ENCODE peak calls at places on chromosomes 12 and 14, in nine cellular contexts. One of them, this sample, is unnamed. For H3K36me3, the result is how much of the 10 kb centered on the place peaks cover.

GRCh38 chr12:57419495-57419894 is 11.3 kb downstream of the R3HDM2 start:
- DNase-seq in IMR-90: no peak
- DNase-seq in HepG2: no peak
- DNase-seq in Peyer's patch: no peak
- DNase-seq in stomach: no peak
- DNase-seq in HCT116: no peak
- DNase-seq in transverse colon: no peak
- DNase-seq in ovary: no peak
- DNase-seq in heart left ventricle: no peak
- DNase-seq in this sample: no peak

GRCh38 chr12:130162267-130162666 is at the start of gene FZD10:
- DNase-seq in ovary: peak
- DNase-seq in stomach: no peak
- DNase-seq in HCT116: no peak
- DNase-seq in heart left ventricle: peak
- DNase-seq in transverse colon: peak
- DNase-seq in IMR-90: no peak
- DNase-seq in Peyer's patch: no peak
- DNase-seq in HepG2: no peak
- DNase-seq in this sample: no peak

GRCh38 chr12:101356794-101357193 is 50.8 kb downstream of the ARL1 start:
- DNase-seq in heart left ventricle: no peak
- DNase-seq in stomach: no peak
- DNase-seq in IMR-90: no peak
- DNase-seq in ovary: no peak
- DNase-seq in transverse colon: no peak
- DNase-seq in Peyer's patch: no peak
- DNase-seq in HCT116: no peak
- DNase-seq in HepG2: no peak
- DNase-seq in this sample: no peak

GRCh38 chr14:55223364-55223763 is 32.0 kb upstream of the DLGAP5 start:
- DNase-seq in HCT116: no peak
- DNase-seq in HepG2: no peak
- DNase-seq in transverse colon: no peak
- DNase-seq in Peyer's patch: no peak
- DNase-seq in ovary: no peak
- DNase-seq in IMR-90: no peak
- DNase-seq in stomach: no peak
- DNase-seq in heart left ventricle: no peak
- DNase-seq in this sample: no peak

GRCh38 chr14:72608391-72609204 is 285.3 kb downstream of the DPF3 start:
- DNase-seq in HepG2: no peak
- DNase-seq in HCT116: peak
- DNase-seq in stomach: no peak
- DNase-seq in Peyer's patch: no peak
- DNase-seq in transverse colon: no peak
- DNase-seq in IMR-90: peak
- DNase-seq in heart left ventricle: no peak
- DNase-seq in ovary: no peak
- DNase-seq in this sample: no peak

GRCh38 chr12:102883204-102883799 is 33.7 kb downstream of the PAH start:
- DNase-seq in HepG2: peak
- DNase-seq in HCT116: peak
- DNase-seq in transverse colon: peak
- DNase-seq in heart left ventricle: no peak
- DNase-seq in ovary: peak
- DNase-seq in IMR-90: no peak
- DNase-seq in stomach: peak
- DNase-seq in Peyer's patch: peak
- DNase-seq in this sample: no peak

GRCh38 chr12:26434299-26434915 is 239.0 kb downstream of the SSPN start:
- DNase-seq in stomach: no peak
- DNase-seq in heart left ventricle: no peak
- DNase-seq in transverse colon: peak
- DNase-seq in Peyer's patch: peak
- DNase-seq in HepG2: peak
- DNase-seq in ovary: no peak
- DNase-seq in IMR-90: peak
- DNase-seq in HCT116: peak
- DNase-seq in this sample: no peak

GRCh38 chr12:12488296-12488695 is 74.4 kb downstream of the DUSP16 start:
- DNase-seq in stomach: no peak
- DNase-seq in HepG2: no peak
- DNase-seq in transverse colon: no peak
- DNase-seq in Peyer's patch: no peak
- DNase-seq in IMR-90: no peak
- DNase-seq in ovary: no peak
- DNase-seq in heart left ventricle: no peak
- DNase-seq in HCT116: no peak
- DNase-seq in this sample: no peak

GRCh38 chr12:101935769-101936741 is 58.7 kb downstream of the DRAM1 start:
- DNase-seq in IMR-90: peak
- DNase-seq in Peyer's patch: no peak
- DNase-seq in heart left ventricle: peak
- DNase-seq in transverse colon: peak
- DNase-seq in stomach: no peak
- DNase-seq in ovary: peak
- DNase-seq in HepG2: no peak
- DNase-seq in HCT116: no peak
- DNase-seq in this sample: peak

GRCh38 chr12:53974084-53975018 is at the start of gene HOTAIR:
- DNase-seq in HCT116: no peak
- DNase-seq in HepG2: no peak
- DNase-seq in transverse colon: no peak
- DNase-seq in Peyer's patch: no peak
- DNase-seq in heart left ventricle: no peak
- DNase-seq in IMR-90: no peak
- DNase-seq in stomach: no peak
- DNase-seq in ovary: no peak
- DNase-seq in this sample: no peak

GRCh38 chr12:25518512-25518911 is 34.6 kb downstream of the LMNTD1 start:
- DNase-seq in Peyer's patch: no peak
- DNase-seq in heart left ventricle: no peak
- DNase-seq in transverse colon: no peak
- DNase-seq in HepG2: no peak
- DNase-seq in IMR-90: peak
- DNase-seq in ovary: no peak
- DNase-seq in stomach: no peak
- DNase-seq in HCT116: no peak
- DNase-seq in this sample: no peak

GRCh38 chr12:57756406-57757341 is 1.8 kb downstream of the MARCHF9 start:
- DNase-seq in IMR-90: no peak
- DNase-seq in heart left ventricle: no peak
- DNase-seq in HepG2: no peak
- DNase-seq in transverse colon: peak
- DNase-seq in ovary: no peak
- DNase-seq in stomach: peak
- DNase-seq in Peyer's patch: peak
- DNase-seq in HCT116: no peak
- DNase-seq in this sample: peak

GRCh38 chr12:30928356-30929264 is 2.1 kb downstream of the TSPAN11 start:
- DNase-seq in heart left ventricle: peak
- DNase-seq in HepG2: no peak
- DNase-seq in transverse colon: no peak
- DNase-seq in ovary: no peak
- DNase-seq in HCT116: no peak
- DNase-seq in IMR-90: no peak
- DNase-seq in Peyer's patch: no peak
- DNase-seq in stomach: no peak
- DNase-seq in this sample: no peak

GRCh38 chr12:92722897-92723296 is 20.1 kb downstream of the PLEKHG7 start:
- DNase-seq in transverse colon: no peak
- DNase-seq in Peyer's patch: no peak
- DNase-seq in HepG2: no peak
- DNase-seq in ovary: no peak
- DNase-seq in HCT116: no peak
- DNase-seq in stomach: no peak
- DNase-seq in IMR-90: no peak
- DNase-seq in heart left ventricle: no peak
- DNase-seq in this sample: no peak

GRCh38 chr12:78305808-78306207 is 475.1 kb downstream of the NAV3 start:
- DNase-seq in transverse colon: no peak
- DNase-seq in stomach: no peak
- DNase-seq in IMR-90: no peak
- DNase-seq in Peyer's patch: no peak
- DNase-seq in ovary: no peak
- DNase-seq in HepG2: no peak
- DNase-seq in HCT116: no peak
- DNase-seq in heart left ventricle: no peak
- DNase-seq in this sample: no peak
- TF ChIP-seq POLR2A in transverse colon: no peak
- TF ChIP-seq POLR2A in stomach: no peak
- TF ChIP-seq POLR2A in IMR-90: no peak
- TF ChIP-seq POLR2A in Peyer's patch: no peak
- TF ChIP-seq POLR2A in ovary: no peak
- TF ChIP-seq POLR2A in HepG2: no peak
- TF ChIP-seq POLR2A in HCT116: no peak
- TF ChIP-seq POLR2A in heart left ventricle: no peak
- TF ChIP-seq POLR2A in this sample: no peak

DNA sequence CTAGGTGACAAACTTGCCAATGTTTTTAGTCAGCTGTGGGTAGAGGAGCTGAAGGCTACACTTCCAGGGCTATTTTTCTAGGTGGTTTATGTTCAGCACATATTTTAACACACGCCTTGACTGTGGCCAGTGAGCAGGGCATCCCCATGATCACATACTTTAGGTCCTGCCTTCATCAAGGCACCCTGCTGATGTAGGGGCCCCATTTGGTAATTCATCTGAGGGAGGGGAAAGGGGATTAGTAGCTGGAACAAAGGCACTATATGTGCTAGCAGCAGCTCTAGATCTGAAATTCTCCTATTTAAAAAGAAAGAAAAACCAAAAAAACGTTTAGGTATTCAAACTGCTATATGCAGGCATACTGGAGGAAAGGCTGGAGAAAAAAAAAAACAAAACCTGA is 14.5 kb downstream of the EGLN3 start:
- DNase-seq in transverse colon: no peak
- DNase-seq in IMR-90: no peak
- DNase-seq in ovary: no peak
- DNase-seq in HepG2: no peak
- DNase-seq in Peyer's patch: no peak
- DNase-seq in stomach: no peak
- DNase-seq in heart left ventricle: no peak
- DNase-seq in HCT116: no peak
- DNase-seq in this sample: no peak
- H3K27ac ChIP-seq in transverse colon: no peak
- H3K27ac ChIP-seq in IMR-90: no peak
- H3K27ac ChIP-seq in ovary: no peak
- H3K27ac ChIP-seq in HepG2: no peak
- H3K27ac ChIP-seq in Peyer's patch: no peak
- H3K27ac ChIP-seq in stomach: no peak
- H3K27ac ChIP-seq in heart left ventricle: peak
- H3K27ac ChIP-seq in HCT116: no peak
- H3K27ac ChIP-seq in this sample: peak

GRCh38 chr14:20388159-20388558 is 25.1 kb downstream of the TEP1 start:
- DNase-seq in transverse colon: no peak
- DNase-seq in HCT116: no peak
- DNase-seq in IMR-90: no peak
- DNase-seq in stomach: no peak
- DNase-seq in Peyer's patch: no peak
- DNase-seq in heart left ventricle: no peak
- DNase-seq in ovary: no peak
- DNase-seq in HepG2: no peak
- DNase-seq in this sample: no peak

GRCh38 chr14:20384886-20385285 is 28.4 kb downstream of the TEP1 start:
- DNase-seq in heart left ventricle: no peak
- DNase-seq in ovary: no peak
- DNase-seq in HCT116: no peak
- DNase-seq in stomach: no peak
- DNase-seq in IMR-90: no peak
- DNase-seq in transverse colon: no peak
- DNase-seq in HepG2: no peak
- DNase-seq in Peyer's patch: no peak
- DNase-seq in this sample: no peak

GRCh38 chr14:20387577-20387976 is 25.7 kb downstream of the TEP1 start:
- DNase-seq in HCT116: no peak
- DNase-seq in IMR-90: no peak
- DNase-seq in stomach: no peak
- DNase-seq in Peyer's patch: no peak
- DNase-seq in ovary: no peak
- DNase-seq in transverse colon: no peak
- DNase-seq in HepG2: no peak
- DNase-seq in heart left ventricle: no peak
- DNase-seq in this sample: no peak

GRCh38 chr14:20384321-20384720 is 29.0 kb downstream of the TEP1 start:
- DNase-seq in ovary: no peak
- DNase-seq in heart left ventricle: no peak
- DNase-seq in HepG2: no peak
- DNase-seq in stomach: no peak
- DNase-seq in Peyer's patch: no peak
- DNase-seq in transverse colon: no peak
- DNase-seq in IMR-90: no peak
- DNase-seq in HCT116: no peak
- DNase-seq in this sample: no peak

GRCh38 chr14:20386276-20386855 is 26.9 kb downstream of the TEP1 start:
- DNase-seq in heart left ventricle: no peak
- DNase-seq in ovary: no peak
- DNase-seq in stomach: no peak
- DNase-seq in transverse colon: no peak
- DNase-seq in Peyer's patch: no peak
- DNase-seq in IMR-90: no peak
- DNase-seq in HCT116: no peak
- DNase-seq in HepG2: no peak
- DNase-seq in this sample: no peak
- H3K36me3 ChIP-seq in heart left ventricle: half or more
- H3K36me3 ChIP-seq in ovary: under half
- H3K36me3 ChIP-seq in stomach: half or more
- H3K36me3 ChIP-seq in transverse colon: under half
- H3K36me3 ChIP-seq in Peyer's patch: under half
- H3K36me3 ChIP-seq in IMR-90: half or more
- H3K36me3 ChIP-seq in HCT116: under half
- H3K36me3 ChIP-seq in HepG2: half or more
- H3K36me3 ChIP-seq in this sample: half or more

GRCh38 chr12:65938807-65939206 is 114.5 kb downstream of the HMGA2 start:
- DNase-seq in HepG2: no peak
- DNase-seq in heart left ventricle: no peak
- DNase-seq in ovary: no peak
- DNase-seq in HCT116: no peak
- DNase-seq in Peyer's patch: no peak
- DNase-seq in IMR-90: no peak
- DNase-seq in stomach: no peak
- DNase-seq in transverse colon: no peak
- DNase-seq in this sample: no peak

GRCh38 chr12:65940744-65941143 is 116.5 kb downstream of the HMGA2 start:
- DNase-seq in ovary: no peak
- DNase-seq in HCT116: no peak
- DNase-seq in transverse colon: no peak
- DNase-seq in Peyer's patch: no peak
- DNase-seq in IMR-90: no peak
- DNase-seq in heart left ventricle: no peak
- DNase-seq in HepG2: no peak
- DNase-seq in stomach: no peak
- DNase-seq in this sample: no peak

GRCh38 chr12:65944637-65945036 is 120.4 kb downstream of the HMGA2 start:
- DNase-seq in stomach: no peak
- DNase-seq in HepG2: no peak
- DNase-seq in HCT116: no peak
- DNase-seq in transverse colon: no peak
- DNase-seq in IMR-90: no peak
- DNase-seq in heart left ventricle: no peak
- DNase-seq in ovary: no peak
- DNase-seq in Peyer's patch: no peak
- DNase-seq in this sample: no peak

GRCh38 chr12:65943388-65944137 is 119.3 kb downstream of the HMGA2 start:
- DNase-seq in ovary: no peak
- DNase-seq in transverse colon: no peak
- DNase-seq in Peyer's patch: no peak
- DNase-seq in stomach: no peak
- DNase-seq in IMR-90: no peak
- DNase-seq in heart left ventricle: no peak
- DNase-seq in HCT116: no peak
- DNase-seq in HepG2: no peak
- DNase-seq in this sample: no peak

GRCh38 chr12:65941388-65941787 is 117.1 kb downstream of the HMGA2 start:
- DNase-seq in HepG2: no peak
- DNase-seq in stomach: no peak
- DNase-seq in HCT116: no peak
- DNase-seq in IMR-90: peak
- DNase-seq in heart left ventricle: no peak
- DNase-seq in ovary: no peak
- DNase-seq in Peyer's patch: no peak
- DNase-seq in transverse colon: no peak
- DNase-seq in this sample: no peak
- TF ChIP-seq POLR2A in HepG2: no peak
- TF ChIP-seq POLR2A in stomach: no peak
- TF ChIP-seq POLR2A in HCT116: no peak
- TF ChIP-seq POLR2A in IMR-90: no peak
- TF ChIP-seq POLR2A in heart left ventricle: no peak
- TF ChIP-seq POLR2A in ovary: no peak
- TF ChIP-seq POLR2A in Peyer's patch: no peak
- TF ChIP-seq POLR2A in transverse colon: no peak
- TF ChIP-seq POLR2A in this sample: no peak